ENCODE peak calls at places on chromosomes 2 and 18, in seven cellular contexts. B, A, G, S, I, K and E are unnamed samples.

GRCh38 chr18:22703883-22704626 is 229.1 kb upstream of the RBBP8 start:
- DNase-seq in S (no peak), A (peak; percentile 72), B (peak; percentile 44), G (peak; percentile 49), I (no peak), K (peak; percentile 13), E (no peak)

GRCh38 chr2:236676131-236676873 is 106.7 kb downstream of the ACKR3 start:
- DNase-seq in G (no peak), S (no peak), B (no peak), I (no peak), K (no peak), A (no peak), E (no peak)

GRCh38 chr2:107325983-107326786 is 440.2 kb upstream of the ST6GAL2 start:
- DNase-seq in A (no peak), I (peak; percentile 13), B (no peak), G (no peak), K (no peak), S (no peak), E (no peak)

GRCh38 chr18:75256376-75256775 is 45.8 kb downstream of the TSHZ1 start:
- DNase-seq in G (no peak), B (no peak), I (no peak), K (no peak), A (no peak), S (no peak), E (no peak)

GRCh38 chr2:238974510-238975166 is 126.8 kb downstream of the TWIST2 start:
- DNase-seq in K (no peak), I (no peak), B (peak; percentile 89), G (no peak), A (peak; percentile 85), S (no peak), E (no peak)

GRCh38 chr2:12538300-12538699 is 178.4 kb upstream of the TRIB2 start:
- DNase-seq in A (no peak), K (no peak), B (no peak), G (no peak), I (no peak), S (no peak), E (no peak)

GRCh38 chr18:13252696-13253410 is 34.3 kb downstream of the LDLRAD4 start:
- DNase-seq in G (no peak), K (no peak), S (no peak), I (no peak), B (no peak), A (no peak), E (no peak)

GRCh38 chr2:19671907-19672306 is 229.9 kb downstream of the TTC32 start:
- DNase-seq in B (no peak), A (no peak), I (no peak), K (no peak), S (no peak), G (no peak), E (no peak)

GRCh38 chr2:100178085-100178788 is 35.8 kb upstream of the AFF3 start:
- DNase-seq in B (no peak), I (no peak), K (peak; percentile 29), A (peak; percentile 88), S (no peak), G (peak; percentile 11), E (no peak)

GRCh38 chr18:62741118-62741566 is 25.8 kb downstream of the PHLPP1 start:
- DNase-seq in K (peak; percentile 66), A (peak; percentile 88), S (no peak), G (no peak), B (no peak), I (no peak), E (no peak)

GRCh38 chr2:159712929-159713575 is 746 bp downstream of the MARCHF7 start:
- DNase-seq in A (peak; percentile 41), S (no peak), I (no peak), K (no peak), G (no peak), B (no peak), E (no peak)

GRCh38 chr2:233824373-233824772 is 30.0 kb downstream of the HJURP start:
- DNase-seq in I (no peak), A (no peak), B (no peak), K (no peak), G (no peak), S (no peak), E (no peak)